ENCODE peak calls at places on chromosomes 3 and 15, in five cellular contexts. G is Peyer's patch, X is uterus, A is HCT116, N is psoas muscle. W is an unnamed sample. For H3K9me3, the result is how much of the 10 kb centered on the place peaks cover.

GRCh38 chr3:132256984-132257383 is 60.2 kb upstream of the ACP3 start:
- DNase-seq in N (no peak), A (peak), X (no peak), G (no peak), W (peak)

GRCh38 chr3:110773413-110773954 is 298.1 kb upstream of the NECTIN3 start:
- DNase-seq in G (no peak), A (peak), N (no peak), X (no peak), W (no peak)

GRCh38 chr3:191269289-191270085 is 59.7 kb upstream of the CCDC50 start:
- DNase-seq in X (no peak), G (no peak), A (no peak), N (no peak), W (no peak)

GRCh38 chr3:80521081-80521480 is 753.3 kb upstream of the ROBO1 start:
- DNase-seq in X (no peak), A (no peak), G (no peak), N (no peak), W (no peak)

GRCh38 chr3:181558870-181559269 is 152.9 kb upstream of the SOX2 start:
- DNase-seq in N (no peak), X (no peak), G (no peak), A (no peak), W (no peak)

GRCh38 chr3:158713094-158713499 is 19.2 kb downstream of the RARRES1 start:
- DNase-seq in N (no peak), X (no peak), A (no peak), G (no peak), W (no peak)

GRCh38 chr15:49343546-49343945 is 79.5 kb upstream of the FGF7 start:
- DNase-seq in N (no peak), A (no peak), G (no peak), X (no peak), W (no peak)

GRCh38 chr3:13352621-13353131 is 67.4 kb downstream of the NUP210 start:
- DNase-seq in A (no peak), N (no peak), X (no peak), G (no peak), W (no peak)

GRCh38 chr3:152185941-152186630 is 82.6 kb upstream of the MBNL1 start:
- DNase-seq in G (no peak), N (no peak), A (no peak), X (no peak), W (no peak)

GRCh38 chr3:40585381-40586016 is 60.7 kb downstream of the ZNF621 start:
- DNase-seq in G (no peak), N (no peak), A (no peak), X (no peak), W (no peak)

GRCh38 chr15:66293419-66294156 is at the start of gene DIS3L:
- DNase-seq in A (no peak), N (peak), X (peak), G (peak), W (peak)

GRCh38 chr3:152298393-152299242 is 29.9 kb downstream of the MBNL1 start:
- DNase-seq in A (no peak), N (peak), X (peak), G (peak), W (peak)

GRCh38 chr15:92638291-92638708 is 17.3 kb downstream of the FAM174B start:
- DNase-seq in X (no peak), G (no peak), A (no peak), N (no peak), W (peak)

GRCh38 chr3:133949438-133949837 is 53.8 kb upstream of the RAB6B start:
- DNase-seq in N (no peak), A (no peak), G (no peak), X (no peak), W (no peak)

DNA sequence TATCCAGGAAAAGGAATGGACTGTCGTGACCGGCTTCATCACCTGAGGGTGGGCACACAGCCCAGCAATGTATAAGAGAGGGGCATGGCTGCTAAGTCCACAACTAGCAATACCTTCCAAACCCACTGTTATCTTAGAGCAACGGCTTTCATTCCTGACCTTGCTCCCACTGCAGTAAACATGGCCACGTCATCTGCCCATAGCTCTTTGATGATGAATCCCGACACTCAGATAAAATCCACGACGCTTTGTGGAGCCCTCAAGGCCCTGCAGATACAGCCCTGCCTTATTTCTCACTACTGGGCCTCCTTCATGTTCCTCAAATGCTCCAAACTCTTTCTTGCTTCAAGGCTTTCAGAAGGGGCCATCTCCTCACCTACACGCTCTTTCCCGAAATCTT is 114.0 kb downstream of the ADAMTS17 start:
- DNase-seq in X (no peak), N (no peak), G (no peak), A (no peak), W (no peak)
- H3K9me3 ChIP-seq in X (under half), N (under half), G (under half), A (under half), W (under half)

GRCh38 chr15:74460903-74461846 is at the start of gene UBL7:
- DNase-seq in X (peak), N (peak), A (peak), G (peak), W (peak)
- TF ChIP-seq CTCF in X (peak), N (no peak), A (peak), G (no peak), W (peak)

GRCh38 chr3:183266454-183266853 is 13.4 kb downstream of the B3GNT5 start:
- DNase-seq in G (no peak), X (no peak), N (no peak), A (no peak), W (no peak)

GRCh38 chr3:183264249-183264648 is 11.2 kb downstream of the B3GNT5 start:
- DNase-seq in N (no peak), A (no peak), G (no peak), X (no peak), W (no peak)

GRCh38 chr3:183267140-183267539 is 14.1 kb downstream of the B3GNT5 start:
- DNase-seq in X (no peak), G (no peak), A (no peak), N (no peak), W (no peak)

GRCh38 chr3:183265713-183266417 is 12.8 kb downstream of the B3GNT5 start:
- DNase-seq in N (no peak), A (peak), G (peak), X (no peak), W (peak)

DNA sequence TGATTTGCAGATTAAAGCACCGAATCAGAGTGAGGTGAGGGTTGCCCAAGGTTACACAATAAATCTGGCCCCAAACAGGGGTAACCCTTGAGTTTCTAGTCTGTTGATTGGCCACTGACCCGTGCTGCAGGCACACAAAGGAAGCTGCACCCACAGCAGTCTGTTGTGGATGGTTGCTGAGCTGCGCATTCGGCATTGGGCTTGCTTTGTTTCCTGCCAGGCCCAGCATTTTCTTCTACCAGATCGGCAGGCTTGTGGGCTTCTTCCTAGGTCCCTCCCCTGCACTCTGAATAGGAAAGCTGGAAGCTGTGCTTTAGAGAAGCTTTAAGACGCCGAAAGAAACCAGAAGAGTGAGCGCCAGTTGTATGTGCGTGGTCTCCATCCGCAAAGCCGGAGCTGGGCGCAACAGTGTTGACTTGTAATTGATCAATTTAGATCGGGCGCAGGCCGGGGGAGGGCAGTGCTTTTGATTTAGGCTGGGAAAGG is 12.1 kb downstream of the B3GNT5 start:
- DNase-seq in G (peak), X (peak), N (no peak), A (no peak), W (no peak)
- H3K27ac ChIP-seq in G (peak), X (peak), N (peak), A (no peak), W (peak)

GRCh38 chr3:481680-482079 is 285.1 kb downstream of the CHL1 start:
- DNase-seq in N (no peak), A (no peak), G (no peak), X (no peak), W (no peak)

GRCh38 chr3:474828-475227 is 278.3 kb downstream of the CHL1 start:
- DNase-seq in G (no peak), N (no peak), A (no peak), X (no peak), W (no peak)

GRCh38 chr3:484302-484701 is 287.7 kb downstream of the CHL1 start:
- DNase-seq in X (no peak), N (no peak), A (no peak), G (no peak), W (no peak)

GRCh38 chr3:482479-482878 is 285.9 kb downstream of the CHL1 start:
- DNase-seq in N (no peak), X (no peak), A (no peak), G (no peak), W (no peak)

DNA sequence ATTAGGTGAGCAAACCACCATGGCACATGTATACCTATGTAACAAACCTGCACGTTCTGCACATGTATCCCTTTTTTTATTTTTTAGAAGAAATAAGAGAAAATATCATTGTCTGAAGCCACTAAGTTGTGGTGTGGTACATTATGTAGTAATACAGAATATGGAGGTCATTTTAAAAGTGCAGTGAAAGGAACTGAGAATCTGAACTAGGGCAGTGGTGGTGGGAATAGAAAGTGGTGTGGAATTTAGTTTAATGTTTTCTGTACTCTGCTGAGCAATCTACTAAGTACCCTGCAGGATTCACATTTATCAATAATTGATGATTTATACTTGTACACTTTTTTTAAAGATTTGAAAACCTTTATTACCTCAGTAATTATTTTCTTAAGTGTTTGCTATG is 283.5 kb downstream of the CHL1 start:
- DNase-seq in N (no peak), A (no peak), X (no peak), G (no peak), W (no peak)
- H3K9me3 ChIP-seq in N (under half), A (under half), X (under half), G (under half), W (under half)

GRCh38 chr3:52232279-52233107 is 6.5 kb downstream of the TWF2 start:
- DNase-seq in A (no peak), N (peak), G (peak), X (no peak), W (no peak)

GRCh38 chr3:52233968-52234367 is 5.0 kb downstream of the TWF2 start:
- DNase-seq in N (peak), A (no peak), X (no peak), G (no peak), W (no peak)

GRCh38 chr3:52231502-52232278 is 6.2 kb upstream of the TLR9 start:
- DNase-seq in X (peak), A (no peak), N (peak), G (peak), W (peak)

GRCh38 chr3:52234516-52235447 is 4.2 kb downstream of the TWF2 start:
- DNase-seq in A (no peak), N (peak), G (peak), X (no peak), W (no peak)

GRCh38 chr3:52233108-52233591 is 5.8 kb downstream of the TWF2 start:
- DNase-seq in G (peak), A (no peak), N (peak), X (no peak), W (no peak)
- TF ChIP-seq CTCF in G (no peak), A (no peak), N (no peak), X (no peak), W (no peak)

DNA sequence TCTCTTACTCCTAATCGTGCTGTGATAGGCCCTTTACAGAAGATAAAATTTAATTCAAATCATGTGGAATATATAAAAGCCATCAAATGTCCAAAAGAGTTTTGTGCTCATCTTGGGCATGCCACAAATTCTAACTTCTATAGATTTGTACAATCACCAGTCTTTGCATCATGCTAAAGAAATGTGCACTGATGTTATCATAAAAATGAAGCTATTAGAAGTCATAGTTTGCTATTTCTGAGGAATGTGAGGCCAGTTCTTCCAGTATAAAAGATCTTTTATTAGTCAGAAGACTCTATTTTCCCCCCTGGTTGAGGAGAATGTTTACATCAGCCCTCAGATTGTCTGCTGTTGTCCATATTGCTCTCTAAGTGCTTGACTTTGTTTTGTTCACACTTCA is 2.1 kb upstream of the ANXA2 start:
- DNase-seq in A (no peak), G (no peak), N (no peak), X (no peak), W (no peak)
- H3K27ac ChIP-seq in A (peak), G (peak), N (peak), X (peak), W (peak)

W was measured in prostate gland.